ENCODE peak calls at places on chromosomes 11 and 22, in seven cellular contexts. One of them, this sample, is unnamed.

GRCh38 chr11:133872160-133872559 is 26.8 kb upstream of the SPATA19 start:
- DNase-seq in right atrium auricular region: no peak
- DNase-seq in CD4-positive, alpha-beta T cell: no peak
- DNase-seq in endothelial cell: no peak
- DNase-seq in BJ: no peak
- DNase-seq in IMR-90: no peak
- DNase-seq in thoracic aorta: no peak
- DNase-seq in this sample: no peak

GRCh38 chr11:94171693-94172440 is 43.2 kb downstream of the PANX1 start:
- DNase-seq in right atrium auricular region: no peak
- DNase-seq in CD4-positive, alpha-beta T cell: peak
- DNase-seq in endothelial cell: peak
- DNase-seq in BJ: no peak
- DNase-seq in IMR-90: peak
- DNase-seq in thoracic aorta: no peak
- DNase-seq in this sample: no peak

GRCh38 chr11:74493816-74494630 is 499 bp upstream of the LIPT2 start:
- DNase-seq in right atrium auricular region: no peak
- DNase-seq in CD4-positive, alpha-beta T cell: no peak
- DNase-seq in endothelial cell: no peak
- DNase-seq in BJ: no peak
- DNase-seq in IMR-90: peak
- DNase-seq in thoracic aorta: no peak
- DNase-seq in this sample: no peak

GRCh38 chr11:90669094-90669493 is 446.2 kb upstream of the CHORDC1 start:
- DNase-seq in right atrium auricular region: no peak
- DNase-seq in CD4-positive, alpha-beta T cell: no peak
- DNase-seq in endothelial cell: no peak
- DNase-seq in BJ: no peak
- DNase-seq in IMR-90: no peak
- DNase-seq in thoracic aorta: no peak
- DNase-seq in this sample: no peak

GRCh38 chr11:117817213-117818035 is 7.1 kb downstream of the FXYD2 start:
- DNase-seq in right atrium auricular region: peak
- DNase-seq in CD4-positive, alpha-beta T cell: peak
- DNase-seq in endothelial cell: peak
- DNase-seq in BJ: peak
- DNase-seq in IMR-90: peak
- DNase-seq in thoracic aorta: peak
- DNase-seq in this sample: peak

GRCh38 chr11:3006505-3007260 is 14.6 kb upstream of the NAP1L4 start:
- DNase-seq in right atrium auricular region: no peak
- DNase-seq in CD4-positive, alpha-beta T cell: no peak
- DNase-seq in endothelial cell: no peak
- DNase-seq in BJ: no peak
- DNase-seq in IMR-90: no peak
- DNase-seq in thoracic aorta: no peak
- DNase-seq in this sample: no peak

GRCh38 chr11:14054708-14055107 is 92.2 kb downstream of the SPON1 start:
- DNase-seq in right atrium auricular region: no peak
- DNase-seq in CD4-positive, alpha-beta T cell: no peak
- DNase-seq in endothelial cell: no peak
- DNase-seq in BJ: peak
- DNase-seq in IMR-90: no peak
- DNase-seq in thoracic aorta: no peak
- DNase-seq in this sample: no peak

GRCh38 chr11:93741882-93742226 is 382 bp downstream of the C11orf54 start:
- DNase-seq in right atrium auricular region: no peak
- DNase-seq in CD4-positive, alpha-beta T cell: no peak
- DNase-seq in endothelial cell: no peak
- DNase-seq in BJ: peak
- DNase-seq in IMR-90: peak
- DNase-seq in thoracic aorta: no peak
- DNase-seq in this sample: no peak

GRCh38 chr11:12008790-12009616 is 577 bp upstream of the DKK3 start:
- DNase-seq in right atrium auricular region: no peak
- DNase-seq in CD4-positive, alpha-beta T cell: no peak
- DNase-seq in endothelial cell: peak
- DNase-seq in BJ: no peak
- DNase-seq in IMR-90: peak
- DNase-seq in thoracic aorta: no peak
- DNase-seq in this sample: no peak

GRCh38 chr22:46443850-46444389 is 93.5 kb downstream of the CELSR1 start:
- DNase-seq in right atrium auricular region: no peak
- DNase-seq in CD4-positive, alpha-beta T cell: no peak
- DNase-seq in endothelial cell: no peak
- DNase-seq in BJ: no peak
- DNase-seq in IMR-90: no peak
- DNase-seq in thoracic aorta: no peak
- DNase-seq in this sample: no peak

GRCh38 chr11:20873054-20873453 is 203.7 kb downstream of the NELL1 start:
- DNase-seq in right atrium auricular region: no peak
- DNase-seq in CD4-positive, alpha-beta T cell: no peak
- DNase-seq in endothelial cell: peak
- DNase-seq in BJ: no peak
- DNase-seq in IMR-90: no peak
- DNase-seq in thoracic aorta: no peak
- DNase-seq in this sample: no peak

GRCh38 chr22:38355275-38355674 is 38.0 kb upstream of the CSNK1E start:
- DNase-seq in right atrium auricular region: no peak
- DNase-seq in CD4-positive, alpha-beta T cell: no peak
- DNase-seq in endothelial cell: no peak
- DNase-seq in BJ: no peak
- DNase-seq in IMR-90: no peak
- DNase-seq in thoracic aorta: no peak
- DNase-seq in this sample: peak

GRCh38 chr22:40609216-40609615 is 27.3 kb downstream of the MRTFA start:
- DNase-seq in right atrium auricular region: no peak
- DNase-seq in CD4-positive, alpha-beta T cell: no peak
- DNase-seq in endothelial cell: no peak
- DNase-seq in BJ: no peak
- DNase-seq in IMR-90: no peak
- DNase-seq in thoracic aorta: no peak
- DNase-seq in this sample: no peak

GRCh38 chr22:38148252-38148651 is 33.4 kb downstream of the PLA2G6 start:
- DNase-seq in right atrium auricular region: no peak
- DNase-seq in CD4-positive, alpha-beta T cell: no peak
- DNase-seq in endothelial cell: no peak
- DNase-seq in BJ: peak
- DNase-seq in IMR-90: peak
- DNase-seq in thoracic aorta: no peak
- DNase-seq in this sample: no peak

GRCh38 chr11:74085542-74085892 is 76.6 kb upstream of the UCP3 start:
- DNase-seq in right atrium auricular region: no peak
- DNase-seq in CD4-positive, alpha-beta T cell: no peak
- DNase-seq in endothelial cell: no peak
- DNase-seq in BJ: no peak
- DNase-seq in IMR-90: peak
- DNase-seq in thoracic aorta: no peak
- DNase-seq in this sample: no peak

GRCh38 chr11:59141673-59142460 is 789 bp upstream of the FAM111A start:
- DNase-seq in right atrium auricular region: no peak
- DNase-seq in CD4-positive, alpha-beta T cell: no peak
- DNase-seq in endothelial cell: no peak
- DNase-seq in BJ: no peak
- DNase-seq in IMR-90: peak
- DNase-seq in thoracic aorta: no peak
- DNase-seq in this sample: no peak

GRCh38 chr11:59145534-59145933 is 2.9 kb downstream of the FAM111A start:
- DNase-seq in right atrium auricular region: no peak
- DNase-seq in CD4-positive, alpha-beta T cell: no peak
- DNase-seq in endothelial cell: no peak
- DNase-seq in BJ: no peak
- DNase-seq in IMR-90: peak
- DNase-seq in thoracic aorta: no peak
- DNase-seq in this sample: no peak

GRCh38 chr11:59142530-59143507 is at the start of gene FAM111A:
- DNase-seq in right atrium auricular region: peak
- DNase-seq in CD4-positive, alpha-beta T cell: peak
- DNase-seq in endothelial cell: peak
- DNase-seq in BJ: peak
- DNase-seq in IMR-90: peak
- DNase-seq in thoracic aorta: peak
- DNase-seq in this sample: peak

GRCh38 chr11:59144096-59144495 is 1.4 kb downstream of the FAM111A start:
- DNase-seq in right atrium auricular region: no peak
- DNase-seq in CD4-positive, alpha-beta T cell: no peak
- DNase-seq in endothelial cell: no peak
- DNase-seq in BJ: no peak
- DNase-seq in IMR-90: peak
- DNase-seq in thoracic aorta: no peak
- DNase-seq in this sample: no peak

GRCh38 chr11:59144579-59145345 is 2.1 kb downstream of the FAM111A start:
- DNase-seq in right atrium auricular region: peak
- DNase-seq in CD4-positive, alpha-beta T cell: peak
- DNase-seq in endothelial cell: peak
- DNase-seq in BJ: peak
- DNase-seq in IMR-90: peak
- DNase-seq in thoracic aorta: peak
- DNase-seq in this sample: peak
- TF ChIP-seq CTCF in right atrium auricular region: no peak
- TF ChIP-seq CTCF in CD4-positive, alpha-beta T cell: no peak
- TF ChIP-seq CTCF in endothelial cell: no peak
- TF ChIP-seq CTCF in BJ: peak
- TF ChIP-seq CTCF in IMR-90: peak
- TF ChIP-seq CTCF in thoracic aorta: no peak
- TF ChIP-seq CTCF in this sample: peak

DNA sequence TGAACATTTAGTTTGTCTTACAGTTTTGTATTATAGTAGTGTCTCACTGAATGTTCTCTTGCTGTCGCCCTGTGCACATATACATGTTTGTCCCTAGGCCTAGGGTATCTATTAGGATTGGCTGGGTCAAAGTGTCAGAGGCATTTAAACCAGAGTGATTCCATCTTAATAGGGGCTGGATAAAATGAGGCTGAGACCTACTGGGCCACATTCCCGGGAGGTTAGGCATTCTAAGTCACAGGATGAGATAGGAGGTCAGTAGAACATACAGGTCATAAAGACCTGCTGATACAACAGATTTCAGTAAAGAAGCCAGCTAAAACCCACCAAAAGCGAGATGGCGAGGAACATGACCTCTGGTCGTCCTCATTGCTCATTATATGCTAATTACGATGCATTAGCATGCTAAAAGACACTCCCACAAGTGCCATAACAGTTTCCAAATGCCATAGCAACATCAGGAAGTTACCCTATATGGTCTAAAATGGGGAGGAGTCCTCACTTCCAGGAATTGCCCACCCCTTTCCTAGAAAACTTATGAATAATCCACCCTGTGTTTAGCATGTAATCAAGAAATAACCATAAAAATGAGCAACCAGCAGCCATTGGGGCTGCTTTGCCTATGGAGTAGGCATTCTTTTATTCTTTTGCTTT is 82.6 kb downstream of the LDLRAD3 start:
- DNase-seq in right atrium auricular region: no peak
- DNase-seq in CD4-positive, alpha-beta T cell: no peak
- DNase-seq in endothelial cell: no peak
- DNase-seq in BJ: no peak
- DNase-seq in IMR-90: no peak
- DNase-seq in thoracic aorta: no peak
- DNase-seq in this sample: no peak
- TF ChIP-seq CTCF in right atrium auricular region: no peak
- TF ChIP-seq CTCF in CD4-positive, alpha-beta T cell: no peak
- TF ChIP-seq CTCF in endothelial cell: no peak
- TF ChIP-seq CTCF in BJ: no peak
- TF ChIP-seq CTCF in IMR-90: no peak
- TF ChIP-seq CTCF in thoracic aorta: no peak
- TF ChIP-seq CTCF in this sample: no peak

GRCh38 chr11:103222801-103223200 is 113.6 kb downstream of the DYNC2H1 start:
- DNase-seq in right atrium auricular region: no peak
- DNase-seq in CD4-positive, alpha-beta T cell: no peak
- DNase-seq in endothelial cell: no peak
- DNase-seq in BJ: no peak
- DNase-seq in IMR-90: peak
- DNase-seq in thoracic aorta: no peak
- DNase-seq in this sample: no peak

GRCh38 chr11:103215812-103216211 is 106.6 kb downstream of the DYNC2H1 start:
- DNase-seq in right atrium auricular region: no peak
- DNase-seq in CD4-positive, alpha-beta T cell: no peak
- DNase-seq in endothelial cell: no peak
- DNase-seq in BJ: no peak
- DNase-seq in IMR-90: peak
- DNase-seq in thoracic aorta: no peak
- DNase-seq in this sample: no peak

DNA sequence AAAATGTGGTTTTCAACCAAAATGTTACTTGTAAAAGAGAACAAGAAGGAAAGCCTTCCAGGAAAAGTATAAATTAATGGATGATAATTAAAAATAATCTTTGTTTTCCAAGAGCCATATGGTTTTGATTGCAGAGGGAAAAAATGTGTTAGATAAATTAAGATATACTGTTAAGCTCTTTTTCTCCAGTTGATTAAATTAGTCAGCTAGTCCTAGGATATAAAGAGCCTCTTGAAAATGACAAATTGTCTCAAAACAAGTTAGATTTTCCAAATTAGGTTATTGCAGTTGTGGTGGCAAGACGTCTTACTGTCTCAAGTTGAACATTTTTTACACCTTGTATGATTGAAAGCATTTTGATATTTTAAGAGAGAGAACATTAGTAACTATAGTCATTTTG is 110.9 kb downstream of the DYNC2H1 start:
- DNase-seq in right atrium auricular region: no peak
- DNase-seq in CD4-positive, alpha-beta T cell: no peak
- DNase-seq in endothelial cell: no peak
- DNase-seq in BJ: no peak
- DNase-seq in IMR-90: no peak
- DNase-seq in thoracic aorta: no peak
- DNase-seq in this sample: no peak
- TF ChIP-seq CTCF in right atrium auricular region: no peak
- TF ChIP-seq CTCF in CD4-positive, alpha-beta T cell: no peak
- TF ChIP-seq CTCF in endothelial cell: no peak
- TF ChIP-seq CTCF in BJ: no peak
- TF ChIP-seq CTCF in IMR-90: no peak
- TF ChIP-seq CTCF in thoracic aorta: no peak
- TF ChIP-seq CTCF in this sample: no peak

GRCh38 chr11:104908186-104908531 is 9.9 kb upstream of the CASP12 start:
- DNase-seq in right atrium auricular region: no peak
- DNase-seq in CD4-positive, alpha-beta T cell: no peak
- DNase-seq in endothelial cell: no peak
- DNase-seq in BJ: no peak
- DNase-seq in IMR-90: no peak
- DNase-seq in thoracic aorta: no peak
- DNase-seq in this sample: no peak

GRCh38 chr11:104907521-104908185 is 9.4 kb upstream of the CASP12 start:
- DNase-seq in right atrium auricular region: no peak
- DNase-seq in CD4-positive, alpha-beta T cell: no peak
- DNase-seq in endothelial cell: no peak
- DNase-seq in BJ: no peak
- DNase-seq in IMR-90: peak
- DNase-seq in thoracic aorta: no peak
- DNase-seq in this sample: no peak

DNA sequence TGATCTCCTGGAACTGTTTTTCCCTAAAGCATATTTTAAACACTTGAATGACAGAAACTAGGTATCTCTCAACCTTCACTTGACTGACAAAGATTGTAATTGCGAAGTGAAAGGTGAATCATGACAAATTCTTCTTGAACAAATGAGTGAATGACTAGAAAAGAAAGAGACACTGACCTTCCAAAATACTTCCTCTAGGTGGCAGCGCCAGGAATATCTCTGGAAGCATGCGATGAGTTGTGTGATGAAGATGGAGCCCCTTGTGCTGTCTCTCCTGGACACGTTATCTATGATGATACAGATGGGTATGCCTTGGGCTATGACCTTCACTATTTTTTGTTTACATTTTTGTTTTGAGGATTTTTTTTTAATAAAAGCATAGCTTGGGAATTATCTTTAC is 7.0 kb upstream of the CASP12 start:
- DNase-seq in right atrium auricular region: no peak
- DNase-seq in CD4-positive, alpha-beta T cell: no peak
- DNase-seq in endothelial cell: no peak
- DNase-seq in BJ: no peak
- DNase-seq in IMR-90: no peak
- DNase-seq in thoracic aorta: no peak
- DNase-seq in this sample: no peak
- TF ChIP-seq CTCF in right atrium auricular region: no peak
- TF ChIP-seq CTCF in CD4-positive, alpha-beta T cell: no peak
- TF ChIP-seq CTCF in endothelial cell: peak
- TF ChIP-seq CTCF in BJ: peak
- TF ChIP-seq CTCF in IMR-90: no peak
- TF ChIP-seq CTCF in thoracic aorta: no peak
- TF ChIP-seq CTCF in this sample: peak

This sample was measured in osteocyte.